ENCODE peak calls at places on chromosome 2, in ten cellular contexts. O, X, B, H, K, G, Y, U, Z and M are unnamed samples.

GRCh38 chr2:197212344-197213262 is 98.0 kb downstream of the ANKRD44 start:
- DNase-seq in O (no peak), X (no peak), B (no peak), H (no peak), K (peak; percentile 29), G (no peak), Y (no peak), U (no peak), Z (no peak), M (no peak)

GRCh38 chr2:225670111-225670974 is 270.8 kb downstream of the NYAP2 start:
- DNase-seq in O (peak; percentile 43), X (no peak), B (no peak), H (no peak), K (no peak), G (no peak), Y (no peak), U (peak; percentile 68), Z (peak; percentile 23), M (no peak)

GRCh38 chr2:193847140-193847539 is 1652.4 kb upstream of the TMEFF2 start:
- DNase-seq in O (no peak), X (no peak), B (no peak), H (no peak), K (no peak), G (no peak), Y (no peak), U (peak; percentile 66), Z (peak; percentile 69), M (no peak)

GRCh38 chr2:21070322-21071257 is 26.7 kb upstream of the APOB start:
- DNase-seq in O (no peak), X (no peak), B (no peak), H (no peak), K (no peak), G (no peak), Y (no peak), U (no peak), Z (no peak), M (no peak)

GRCh38 chr2:15643209-15643500 is 51.5 kb downstream of the DDX1 start:
- DNase-seq in O (no peak), X (no peak), B (no peak), H (no peak), K (no peak), G (no peak), Y (no peak), U (no peak), Z (no peak), M (no peak)

GRCh38 chr2:37005118-37005868 is 39.0 kb upstream of the STRN start:
- DNase-seq in O (no peak), X (no peak), B (peak; percentile 18), H (no peak), K (peak; percentile 47), G (no peak), Y (no peak), U (peak; percentile 38), Z (peak; percentile 18), M (no peak)

GRCh38 chr2:55995206-55995605 is 71.6 kb upstream of the EFEMP1 start:
- DNase-seq in O (no peak), X (no peak), B (no peak), H (no peak), K (no peak), G (no peak), Y (no peak), U (no peak), Z (no peak), M (no peak)

GRCh38 chr2:106695919-106696318 is 190.0 kb downstream of the ST6GAL2 start:
- DNase-seq in O (no peak), X (no peak), B (no peak), H (no peak), K (peak; percentile 43), G (no peak), Y (no peak), U (no peak), Z (no peak), M (no peak)

GRCh38 chr2:240162032-240162431 is 21.6 kb upstream of the OTOS start:
- DNase-seq in O (no peak), X (no peak), B (no peak), H (no peak), K (no peak), G (no peak), Y (no peak), U (no peak), Z (no peak), M (no peak)

GRCh38 chr2:54122939-54123338 is 7.5 kb downstream of the ACYP2 start:
- DNase-seq in O (no peak), X (no peak), B (no peak), H (peak; percentile 81), K (no peak), G (no peak), Y (no peak), U (peak; percentile 69), Z (peak; percentile 85), M (no peak)

GRCh38 chr2:126100956-126101355 is 555.0 kb upstream of the GYPC start:
- DNase-seq in O (no peak), X (no peak), B (no peak), H (no peak), K (no peak), G (no peak), Y (no peak), U (no peak), Z (no peak), M (no peak)

GRCh38 chr2:240155080-240156025 is 14.9 kb upstream of the OTOS start:
- DNase-seq in O (no peak), X (no peak), B (no peak), H (no peak), K (no peak), G (no peak), Y (no peak), U (no peak), Z (no peak), M (peak; percentile 20)

GRCh38 chr2:151851761-151852160 is 23.5 kb upstream of the ARL5A start:
- DNase-seq in O (no peak), X (no peak), B (no peak), H (no peak), K (no peak), G (no peak), Y (no peak), U (peak; percentile 25), Z (no peak), M (no peak)

GRCh38 chr2:236935131-236935530 is 150.6 kb upstream of the COPS8 start:
- DNase-seq in O (no peak), X (no peak), B (no peak), H (no peak), K (peak; percentile 14), G (no peak), Y (no peak), U (no peak), Z (no peak), M (no peak)

GRCh38 chr2:181627545-181627944 is 29.4 kb downstream of the CERKL start:
- DNase-seq in O (peak; percentile 82), X (no peak), B (no peak), H (no peak), K (no peak), G (no peak), Y (no peak), U (peak; percentile 17), Z (peak; percentile 54), M (no peak)

GRCh38 chr2:216672996-216673395 is 22.4 kb downstream of the IGFBP5 start:
- DNase-seq in O (no peak), X (no peak), B (no peak), H (no peak), K (no peak), G (no peak), Y (no peak), U (no peak), Z (no peak), M (no peak)

GRCh38 chr2:215918901-215919585 is 94.3 kb downstream of the MREG start:
- DNase-seq in O (no peak), X (no peak), B (no peak), H (no peak), K (no peak), G (no peak), Y (no peak), U (peak; percentile 10), Z (no peak), M (no peak)

GRCh38 chr2:56191617-56192016 is 7.8 kb downstream of the CCDC85A start:
- DNase-seq in O (no peak), X (peak; percentile 4), B (no peak), H (peak; percentile 73), K (peak; percentile 30), G (no peak), Y (no peak), U (peak; percentile 23), Z (peak; percentile 46), M (peak; percentile 13)

GRCh38 chr2:128603411-128603924 is 284.8 kb upstream of the HS6ST1 start:
- DNase-seq in O (no peak), X (no peak), B (no peak), H (no peak), K (no peak), G (no peak), Y (no peak), U (no peak), Z (no peak), M (no peak)

GRCh38 chr2:144358531-144358930 is 161.4 kb downstream of the ZEB2 start:
- DNase-seq in O (no peak), X (no peak), B (no peak), H (no peak), K (no peak), G (no peak), Y (no peak), U (no peak), Z (no peak), M (no peak)

GRCh38 chr2:25043241-25043867 is 1.5 kb downstream of the EFR3B start:
- DNase-seq in O (peak; percentile 43), X (peak; percentile 48), B (no peak), H (peak; percentile 52), K (no peak), G (peak; percentile 36), Y (no peak), U (peak; percentile 90), Z (no peak), M (no peak)

GRCh38 chr2:98114643-98115355 is 27.8 kb downstream of the VWA3B start:
- DNase-seq in O (no peak), X (no peak), B (no peak), H (no peak), K (no peak), G (no peak), Y (no peak), U (no peak), Z (no peak), M (no peak)

GRCh38 chr2:194182888-194183287 is 1474.1 kb upstream of the SLC39A10 start:
- DNase-seq in O (no peak), X (no peak), B (no peak), H (no peak), K (no peak), G (no peak), Y (no peak), U (no peak), Z (no peak), M (no peak)

GRCh38 chr2:191436368-191437055 is 191.3 kb downstream of the MYO1B start:
- DNase-seq in O (no peak), X (no peak), B (no peak), H (peak; percentile 6), K (no peak), G (no peak), Y (no peak), U (no peak), Z (no peak), M (no peak)

GRCh38 chr2:227183657-227184367 is 19.4 kb downstream of the COL4A3 start:
- DNase-seq in O (no peak), X (no peak), B (no peak), H (no peak), K (no peak), G (no peak), Y (no peak), U (no peak), Z (no peak), M (no peak)

GRCh38 chr2:138059487-138059886 is 95.2 kb downstream of the HNMT start:
- DNase-seq in O (no peak), X (no peak), B (no peak), H (peak; percentile 5), K (no peak), G (no peak), Y (no peak), U (peak; percentile 31), Z (peak; percentile 16), M (no peak)

GRCh38 chr2:52222128-52222527 is 1190.2 kb upstream of the NRXN1 start:
- DNase-seq in O (peak; percentile 16), X (no peak), B (no peak), H (peak; percentile 21), K (no peak), G (no peak), Y (no peak), U (peak; percentile 63), Z (no peak), M (no peak)

GRCh38 chr2:127762846-127763245 is 48.1 kb downstream of the WDR33 start:
- DNase-seq in O (no peak), X (no peak), B (no peak), H (no peak), K (no peak), G (no peak), Y (no peak), U (peak; percentile 56), Z (peak; percentile 70), M (no peak)